ENCODE peak calls at places on chromosome 12, in six cellular contexts. One of them, this sample, is unnamed.

GRCh38 chr12:65123435-65124063 is 2.4 kb upstream of the WIF1 start:
- DNase-seq in COR-L47: peak; percentile 20
- DNase-seq in NCI-H1694: peak; percentile 18
- DNase-seq in AG08395: peak; percentile 9
- DNase-seq in tibial artery: no peak
- DNase-seq in lower leg skin: no peak
- DNase-seq in this sample: peak; percentile 17

GRCh38 chr12:9108504-9109212 is 7.1 kb downstream of the A2M start:
- DNase-seq in COR-L47: no peak
- DNase-seq in NCI-H1694: no peak
- DNase-seq in AG08395: no peak
- DNase-seq in tibial artery: no peak
- DNase-seq in lower leg skin: no peak
- DNase-seq in this sample: no peak

GRCh38 chr12:67534671-67535070 is 113.9 kb upstream of the DYRK2 start:
- DNase-seq in COR-L47: no peak
- DNase-seq in NCI-H1694: no peak
- DNase-seq in AG08395: peak; percentile 90
- DNase-seq in tibial artery: no peak
- DNase-seq in lower leg skin: no peak
- DNase-seq in this sample: peak; percentile 88

GRCh38 chr12:62379723-62380045 is 86.9 kb upstream of the MON2 start:
- DNase-seq in COR-L47: no peak
- DNase-seq in NCI-H1694: no peak
- DNase-seq in AG08395: no peak
- DNase-seq in tibial artery: no peak
- DNase-seq in lower leg skin: no peak
- DNase-seq in this sample: no peak

GRCh38 chr12:30945443-30946164 is 19.1 kb downstream of the TSPAN11 start:
- DNase-seq in COR-L47: no peak
- DNase-seq in NCI-H1694: no peak
- DNase-seq in AG08395: no peak
- DNase-seq in tibial artery: no peak
- DNase-seq in lower leg skin: no peak
- DNase-seq in this sample: no peak

GRCh38 chr12:2183556-2184541 is 131.1 kb downstream of the CACNA1C start:
- DNase-seq in COR-L47: no peak
- DNase-seq in NCI-H1694: no peak
- DNase-seq in AG08395: peak; percentile 80
- DNase-seq in tibial artery: no peak
- DNase-seq in lower leg skin: peak; percentile 35
- DNase-seq in this sample: peak; percentile 67

GRCh38 chr12:65121049-65121955 is at the start of gene WIF1:
- DNase-seq in COR-L47: no peak
- DNase-seq in NCI-H1694: no peak
- DNase-seq in AG08395: no peak
- DNase-seq in tibial artery: peak; percentile 63
- DNase-seq in lower leg skin: no peak
- DNase-seq in this sample: no peak

GRCh38 chr12:16118586-16118985 is 158.9 kb downstream of the SLC15A5 start:
- DNase-seq in COR-L47: no peak
- DNase-seq in NCI-H1694: no peak
- DNase-seq in AG08395: no peak
- DNase-seq in tibial artery: no peak
- DNase-seq in lower leg skin: no peak
- DNase-seq in this sample: no peak

GRCh38 chr12:132021965-132022364 is 72.2 kb downstream of the EP400 start:
- DNase-seq in COR-L47: no peak
- DNase-seq in NCI-H1694: no peak
- DNase-seq in AG08395: no peak
- DNase-seq in tibial artery: no peak
- DNase-seq in lower leg skin: no peak
- DNase-seq in this sample: no peak